ENCODE peak calls at places on chromosomes 6 and 20, in four cellular contexts. One of them, this sample, is unnamed.

GRCh38 chr20:57591289-57592229 is 28.7 kb downstream of the ZBP1 start:
- DNase-seq in OCI-LY7: no peak
- DNase-seq in mesothelial cell of epicardium: no peak
- DNase-seq in choroid plexus epithelial cell: no peak
- DNase-seq in this sample: no peak

GRCh38 chr6:139028242-139028657 is 295 bp upstream of the ABRACL start:
- DNase-seq in mesothelial cell of epicardium: no peak
- DNase-seq in choroid plexus epithelial cell: peak
- DNase-seq in OCI-LY7: no peak
- DNase-seq in this sample: no peak

GRCh38 chr20:33685328-33686007 is 717 bp downstream of the E2F1 start:
- DNase-seq in mesothelial cell of epicardium: no peak
- DNase-seq in choroid plexus epithelial cell: no peak
- DNase-seq in OCI-LY7: peak
- DNase-seq in this sample: no peak

GRCh38 chr20:40668449-40669228 is 20.4 kb downstream of the MAFB start:
- DNase-seq in mesothelial cell of epicardium: no peak
- DNase-seq in choroid plexus epithelial cell: peak
- DNase-seq in OCI-LY7: no peak
- DNase-seq in this sample: no peak

GRCh38 chr6:56370591-56371198 is 123.3 kb upstream of the COL21A1 start:
- DNase-seq in mesothelial cell of epicardium: no peak
- DNase-seq in OCI-LY7: peak
- DNase-seq in choroid plexus epithelial cell: peak
- DNase-seq in this sample: no peak

GRCh38 chr6:127966616-127967015 is 65.8 kb upstream of the THEMIS start:
- DNase-seq in choroid plexus epithelial cell: peak
- DNase-seq in OCI-LY7: no peak
- DNase-seq in mesothelial cell of epicardium: no peak
- DNase-seq in this sample: no peak

GRCh38 chr20:31842471-31843157 is 2.8 kb downstream of the FOXS1 start:
- DNase-seq in mesothelial cell of epicardium: no peak
- DNase-seq in OCI-LY7: no peak
- DNase-seq in choroid plexus epithelial cell: peak
- DNase-seq in this sample: no peak

GRCh38 chr20:62766716-62767115 is 29.6 kb upstream of the MRGBP start:
- DNase-seq in choroid plexus epithelial cell: no peak
- DNase-seq in OCI-LY7: no peak
- DNase-seq in mesothelial cell of epicardium: no peak
- DNase-seq in this sample: peak

GRCh38 chr20:62310757-62311121 is 7.9 kb downstream of the ADRM1 start:
- DNase-seq in OCI-LY7: no peak
- DNase-seq in mesothelial cell of epicardium: no peak
- DNase-seq in choroid plexus epithelial cell: no peak
- DNase-seq in this sample: no peak

GRCh38 chr20:9626357-9626756 is 112.0 kb downstream of the LAMP5 start:
- DNase-seq in mesothelial cell of epicardium: no peak
- DNase-seq in choroid plexus epithelial cell: no peak
- DNase-seq in OCI-LY7: no peak
- DNase-seq in this sample: no peak

GRCh38 chr20:9629821-9630220 is 115.4 kb downstream of the LAMP5 start:
- DNase-seq in choroid plexus epithelial cell: no peak
- DNase-seq in mesothelial cell of epicardium: no peak
- DNase-seq in OCI-LY7: no peak
- DNase-seq in this sample: no peak

GRCh38 chr20:9627219-9627618 is 112.8 kb downstream of the LAMP5 start:
- DNase-seq in mesothelial cell of epicardium: no peak
- DNase-seq in OCI-LY7: no peak
- DNase-seq in choroid plexus epithelial cell: no peak
- DNase-seq in this sample: no peak

GRCh38 chr20:9628166-9628565 is 113.8 kb downstream of the LAMP5 start:
- DNase-seq in choroid plexus epithelial cell: peak
- DNase-seq in mesothelial cell of epicardium: no peak
- DNase-seq in OCI-LY7: no peak
- DNase-seq in this sample: no peak

GRCh38 chr20:9628589-9628988 is 114.2 kb downstream of the LAMP5 start:
- DNase-seq in choroid plexus epithelial cell: no peak
- DNase-seq in mesothelial cell of epicardium: no peak
- DNase-seq in OCI-LY7: no peak
- DNase-seq in this sample: no peak
- TF ChIP-seq CTCF in choroid plexus epithelial cell: no peak
- TF ChIP-seq CTCF in mesothelial cell of epicardium: no peak
- TF ChIP-seq CTCF in OCI-LY7: no peak
- TF ChIP-seq CTCF in this sample: no peak

DNA sequence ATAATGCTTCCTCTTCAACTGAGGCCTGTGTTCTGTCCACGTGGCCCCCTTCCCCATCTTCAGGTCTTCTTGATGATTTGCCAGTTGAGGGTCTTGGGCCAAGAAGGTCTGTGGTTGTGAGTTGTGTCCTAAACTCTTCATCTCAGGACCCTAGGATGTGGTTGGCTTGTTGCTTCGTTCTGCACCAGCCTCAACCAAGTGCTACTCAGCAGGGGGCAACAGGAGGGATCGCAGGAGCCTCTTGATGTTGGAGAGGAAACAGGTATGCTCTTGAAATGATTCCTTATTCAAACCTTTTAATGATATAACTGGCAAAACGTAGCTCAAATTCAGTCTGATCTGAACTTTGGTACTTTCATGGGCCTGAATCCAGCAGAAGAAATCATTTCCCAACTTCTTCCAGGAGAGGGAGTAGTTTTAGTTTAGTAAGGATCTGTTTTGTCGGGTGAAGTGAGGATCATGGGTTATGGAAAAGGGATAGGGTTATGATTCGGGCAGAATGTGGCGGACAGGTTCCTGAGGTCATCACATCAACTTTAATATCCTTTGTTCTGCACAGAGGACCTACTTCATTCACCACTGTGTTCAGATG is 30.8 kb downstream of the SIRPB1 start:
- DNase-seq in OCI-LY7: no peak
- DNase-seq in mesothelial cell of epicardium: no peak
- DNase-seq in choroid plexus epithelial cell: peak
- DNase-seq in this sample: no peak
- TF ChIP-seq CTCF in OCI-LY7: peak
- TF ChIP-seq CTCF in mesothelial cell of epicardium: no peak
- TF ChIP-seq CTCF in choroid plexus epithelial cell: peak
- TF ChIP-seq CTCF in this sample: no peak

GRCh38 chr6:125855783-125856182 is 65.0 kb downstream of the NCOA7 start:
- DNase-seq in OCI-LY7: no peak
- DNase-seq in mesothelial cell of epicardium: no peak
- DNase-seq in choroid plexus epithelial cell: no peak
- DNase-seq in this sample: no peak

GRCh38 chr6:125857846-125858245 is 67.1 kb downstream of the NCOA7 start:
- DNase-seq in choroid plexus epithelial cell: no peak
- DNase-seq in OCI-LY7: no peak
- DNase-seq in mesothelial cell of epicardium: no peak
- DNase-seq in this sample: no peak

GRCh38 chr6:125854355-125854754 is 63.6 kb downstream of the NCOA7 start:
- DNase-seq in choroid plexus epithelial cell: no peak
- DNase-seq in OCI-LY7: no peak
- DNase-seq in mesothelial cell of epicardium: no peak
- DNase-seq in this sample: no peak

GRCh38 chr6:125859691-125860210 is 69.0 kb downstream of the NCOA7 start:
- DNase-seq in mesothelial cell of epicardium: no peak
- DNase-seq in OCI-LY7: no peak
- DNase-seq in choroid plexus epithelial cell: peak
- DNase-seq in this sample: no peak

GRCh38 chr6:125858427-125859320 is 67.9 kb downstream of the NCOA7 start:
- DNase-seq in mesothelial cell of epicardium: peak
- DNase-seq in choroid plexus epithelial cell: peak
- DNase-seq in OCI-LY7: no peak
- DNase-seq in this sample: no peak
- TF ChIP-seq CTCF in mesothelial cell of epicardium: peak
- TF ChIP-seq CTCF in choroid plexus epithelial cell: peak
- TF ChIP-seq CTCF in OCI-LY7: no peak
- TF ChIP-seq CTCF in this sample: peak

DNA sequence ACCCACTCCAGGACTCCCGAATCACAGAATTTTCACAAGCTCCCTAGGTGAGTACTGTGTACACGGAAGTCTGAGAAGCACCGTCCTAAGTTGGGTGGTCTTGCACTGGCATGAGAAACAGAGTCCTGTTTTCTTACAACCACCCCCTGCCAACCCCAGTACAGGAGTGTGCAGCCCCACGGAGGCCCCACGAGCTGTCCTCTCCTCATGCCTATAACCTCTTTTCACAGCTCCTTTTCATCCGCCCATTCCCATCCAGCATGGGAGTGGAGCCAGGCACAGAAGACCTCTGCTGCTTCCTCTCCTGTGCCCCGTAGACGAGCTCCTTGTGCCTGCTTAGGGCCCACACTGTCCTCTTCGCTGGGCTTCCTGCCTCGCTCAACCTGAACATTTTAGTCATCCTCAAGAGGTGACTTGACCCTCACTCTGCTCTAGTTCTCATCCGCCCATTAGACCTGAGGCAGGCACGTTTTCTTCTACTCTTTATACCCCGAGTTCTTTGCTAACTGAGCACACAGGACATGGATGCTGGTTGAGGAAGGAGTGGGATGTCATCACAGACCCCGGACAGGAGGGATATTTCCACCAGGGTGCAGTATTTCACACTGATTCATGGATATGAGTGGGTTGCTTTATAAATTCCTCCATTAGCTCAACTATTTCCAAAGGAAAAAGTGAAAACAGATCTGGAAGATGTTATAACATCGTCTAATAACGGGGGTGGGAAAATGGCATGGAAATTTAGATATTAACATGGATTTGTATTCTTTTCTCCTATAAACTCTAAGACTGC is 160.5 kb downstream of the TTLL2 start:
- DNase-seq in mesothelial cell of epicardium: no peak
- DNase-seq in choroid plexus epithelial cell: peak
- DNase-seq in OCI-LY7: no peak
- DNase-seq in this sample: no peak
- TF ChIP-seq CTCF in mesothelial cell of epicardium: peak
- TF ChIP-seq CTCF in choroid plexus epithelial cell: peak
- TF ChIP-seq CTCF in OCI-LY7: peak
- TF ChIP-seq CTCF in this sample: peak

GRCh38 chr6:107274288-107274687 is 159.0 kb upstream of the BEND3 start:
- DNase-seq in choroid plexus epithelial cell: no peak
- DNase-seq in mesothelial cell of epicardium: no peak
- DNase-seq in OCI-LY7: no peak
- DNase-seq in this sample: no peak
- TF ChIP-seq CTCF in choroid plexus epithelial cell: no peak
- TF ChIP-seq CTCF in mesothelial cell of epicardium: no peak
- TF ChIP-seq CTCF in OCI-LY7: peak
- TF ChIP-seq CTCF in this sample: no peak

DNA sequence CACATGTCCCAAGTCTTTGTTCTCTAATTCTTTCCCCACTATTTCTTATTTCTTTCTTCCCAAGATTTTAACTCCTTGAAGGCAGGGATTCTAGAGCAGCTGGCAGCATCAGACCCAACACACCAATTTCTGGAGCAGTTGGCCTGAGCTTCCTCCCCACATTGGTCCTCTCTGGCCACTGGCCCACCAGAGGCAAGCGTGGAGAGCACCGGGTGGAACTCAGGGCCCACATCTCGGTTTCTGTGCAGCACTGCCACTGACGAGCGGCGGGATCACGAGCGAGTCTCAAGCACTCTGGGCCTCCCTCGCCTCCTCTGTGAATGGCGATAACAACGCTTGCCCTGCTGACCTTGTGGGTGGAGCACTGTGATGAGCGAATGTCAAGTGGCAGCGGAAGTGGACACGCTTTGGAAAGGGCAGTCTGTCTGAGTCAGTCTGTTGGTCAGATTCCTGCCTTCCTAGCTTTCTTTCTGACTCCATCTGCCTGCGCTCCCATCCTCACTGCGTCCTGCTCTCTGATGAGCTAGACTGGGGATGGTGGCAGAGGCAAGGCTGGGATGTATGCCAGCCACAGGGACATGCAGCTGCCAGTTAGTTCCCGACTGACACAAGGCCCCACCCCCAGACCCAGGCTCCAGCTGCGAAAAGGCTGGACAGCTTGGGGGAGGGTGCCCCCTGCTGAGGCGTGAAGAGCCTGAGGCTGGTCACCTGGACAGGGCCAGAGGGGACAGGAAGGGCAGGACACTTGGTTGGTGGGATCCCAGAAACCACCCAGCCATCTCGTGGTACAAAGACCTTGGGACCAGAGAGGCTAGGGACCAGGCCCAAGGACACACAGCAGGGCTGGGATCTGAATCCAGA is 4.5 kb upstream of the SPDEF start:
- DNase-seq in OCI-LY7: no peak
- DNase-seq in choroid plexus epithelial cell: peak
- DNase-seq in mesothelial cell of epicardium: no peak
- DNase-seq in this sample: no peak
- TF ChIP-seq CTCF in OCI-LY7: peak
- TF ChIP-seq CTCF in choroid plexus epithelial cell: no peak
- TF ChIP-seq CTCF in mesothelial cell of epicardium: no peak
- TF ChIP-seq CTCF in this sample: no peak

This sample was measured in chondrocyte.